ENCODE peak calls at places on chromosomes 4 and X, in six cellular contexts. One of them, this sample, is unnamed.
A peak's percentile ranks its signal among the peaks of the same experiment; 100 is the strongest.

GRCh38 chrX:30262763-30263162 is 15.8 kb downstream of the MAGEB1 start:
- DNase-seq in cardiac septum: no peak
- DNase-seq in SHP77: no peak
- DNase-seq in NCI-H2171: no peak
- DNase-seq in HuH-7.5: no peak
- DNase-seq in astrocyte: no peak
- DNase-seq in this sample: no peak

GRCh38 chrX:116272881-116273280 is 102.3 kb downstream of the AGTR2 start:
- DNase-seq in cardiac septum: no peak
- DNase-seq in SHP77: no peak
- DNase-seq in NCI-H2171: no peak
- DNase-seq in HuH-7.5: no peak
- DNase-seq in astrocyte: no peak
- DNase-seq in this sample: no peak

GRCh38 chrX:30228526-30228925 is 1.9 kb upstream of the MAGEB3 start:
- DNase-seq in cardiac septum: no peak
- DNase-seq in SHP77: no peak
- DNase-seq in NCI-H2171: no peak
- DNase-seq in HuH-7.5: no peak
- DNase-seq in astrocyte: no peak
- DNase-seq in this sample: no peak

GRCh38 chr4:156185514-156185913 is 231.8 kb upstream of the CTSO start:
- DNase-seq in cardiac septum: no peak
- DNase-seq in SHP77: no peak
- DNase-seq in NCI-H2171: no peak
- DNase-seq in HuH-7.5: no peak
- DNase-seq in astrocyte: no peak
- DNase-seq in this sample: no peak

GRCh38 chrX:77937291-77937690 is 26.8 kb downstream of the ATP7A start:
- DNase-seq in cardiac septum: no peak
- DNase-seq in SHP77: no peak
- DNase-seq in NCI-H2171: no peak
- DNase-seq in HuH-7.5: no peak
- DNase-seq in astrocyte: peak; percentile 66
- DNase-seq in this sample: no peak

GRCh38 chr4:148442830-148443549 is 776 bp upstream of the NR3C2 start:
- DNase-seq in cardiac septum: no peak
- DNase-seq in SHP77: no peak
- DNase-seq in NCI-H2171: no peak
- DNase-seq in HuH-7.5: no peak
- DNase-seq in astrocyte: no peak
- DNase-seq in this sample: no peak

GRCh38 chr4:974668-975067 is 1.3 kb upstream of the DGKQ start:
- DNase-seq in cardiac septum: no peak
- DNase-seq in SHP77: no peak
- DNase-seq in NCI-H2171: no peak
- DNase-seq in HuH-7.5: no peak
- DNase-seq in astrocyte: no peak
- DNase-seq in this sample: no peak

GRCh38 chr4:138669479-138670165 is 346.0 kb upstream of the NOCT start:
- DNase-seq in cardiac septum: no peak
- DNase-seq in SHP77: no peak
- DNase-seq in NCI-H2171: no peak
- DNase-seq in HuH-7.5: no peak
- DNase-seq in astrocyte: peak; percentile 98
- DNase-seq in this sample: no peak

GRCh38 chr4:15470149-15470520 is 453 bp downstream of the CC2D2A start:
- DNase-seq in cardiac septum: no peak
- DNase-seq in SHP77: no peak
- DNase-seq in NCI-H2171: no peak
- DNase-seq in HuH-7.5: no peak
- DNase-seq in astrocyte: peak; percentile 6
- DNase-seq in this sample: no peak

GRCh38 chr4:102824398-102824797 is 3.0 kb downstream of the UBE2D3 start:
- DNase-seq in cardiac septum: no peak
- DNase-seq in SHP77: no peak
- DNase-seq in NCI-H2171: no peak
- DNase-seq in HuH-7.5: no peak
- DNase-seq in astrocyte: no peak
- DNase-seq in this sample: no peak

GRCh38 chr4:140790765-140791164 is 34.6 kb upstream of the TBC1D9 start:
- DNase-seq in cardiac septum: no peak
- DNase-seq in SHP77: no peak
- DNase-seq in NCI-H2171: no peak
- DNase-seq in HuH-7.5: no peak
- DNase-seq in astrocyte: no peak
- DNase-seq in this sample: no peak

GRCh38 chr4:38562751-38563198 is 101.2 kb upstream of the KLF3 start:
- DNase-seq in cardiac septum: peak; percentile 79
- DNase-seq in SHP77: no peak
- DNase-seq in NCI-H2171: no peak
- DNase-seq in HuH-7.5: no peak
- DNase-seq in astrocyte: peak; percentile 5
- DNase-seq in this sample: no peak

GRCh38 chr4:160772668-160773067 is 1391.1 kb downstream of the FSTL5 start:
- DNase-seq in cardiac septum: no peak
- DNase-seq in SHP77: no peak
- DNase-seq in NCI-H2171: no peak
- DNase-seq in HuH-7.5: no peak
- DNase-seq in astrocyte: no peak
- DNase-seq in this sample: no peak

GRCh38 chrX:44954562-44954961 is 81.6 kb downstream of the KDM6A start:
- DNase-seq in cardiac septum: no peak
- DNase-seq in SHP77: no peak
- DNase-seq in NCI-H2171: no peak
- DNase-seq in HuH-7.5: no peak
- DNase-seq in astrocyte: no peak
- DNase-seq in this sample: no peak

GRCh38 chrX:151697537-151697936 is 2.3 kb downstream of the PRRG3 start:
- DNase-seq in cardiac septum: peak; percentile 33
- DNase-seq in SHP77: no peak
- DNase-seq in NCI-H2171: peak; percentile 53
- DNase-seq in HuH-7.5: no peak
- DNase-seq in astrocyte: peak; percentile 60
- DNase-seq in this sample: no peak

GRCh38 chr4:141375855-141376254 is 155.2 kb downstream of the ZNF330 start:
- DNase-seq in cardiac septum: no peak
- DNase-seq in SHP77: peak; percentile 48
- DNase-seq in NCI-H2171: no peak
- DNase-seq in HuH-7.5: no peak
- DNase-seq in astrocyte: peak; percentile 90
- DNase-seq in this sample: no peak

GRCh38 chr4:83219344-83219990 is 65.1 kb downstream of the COQ2 start:
- DNase-seq in cardiac septum: no peak
- DNase-seq in SHP77: peak; percentile 34
- DNase-seq in NCI-H2171: peak; percentile 9
- DNase-seq in HuH-7.5: no peak
- DNase-seq in astrocyte: peak; percentile 3
- DNase-seq in this sample: no peak

GRCh38 chr4:185004562-185005208 is 13.6 kb upstream of the HELT start:
- DNase-seq in cardiac septum: no peak
- DNase-seq in SHP77: no peak
- DNase-seq in NCI-H2171: peak; percentile 42
- DNase-seq in HuH-7.5: no peak
- DNase-seq in astrocyte: no peak
- DNase-seq in this sample: no peak

GRCh38 chrX:137195991-137196390 is 162.2 kb upstream of the GPR101 start:
- DNase-seq in cardiac septum: no peak
- DNase-seq in SHP77: no peak
- DNase-seq in NCI-H2171: no peak
- DNase-seq in HuH-7.5: no peak
- DNase-seq in astrocyte: peak; percentile 34
- DNase-seq in this sample: no peak

GRCh38 chr4:30840571-30840970 is 120.4 kb downstream of the PCDH7 start:
- DNase-seq in cardiac septum: no peak
- DNase-seq in SHP77: no peak
- DNase-seq in NCI-H2171: no peak
- DNase-seq in HuH-7.5: no peak
- DNase-seq in astrocyte: peak; percentile 54
- DNase-seq in this sample: no peak

GRCh38 chr4:1851575-1852415 is 4.2 kb downstream of the LETM1 start:
- DNase-seq in cardiac septum: no peak
- DNase-seq in SHP77: no peak
- DNase-seq in NCI-H2171: no peak
- DNase-seq in HuH-7.5: no peak
- DNase-seq in astrocyte: no peak
- DNase-seq in this sample: no peak

GRCh38 chr4:6372649-6373525 is 99.5 kb downstream of the PPP2R2C start:
- DNase-seq in cardiac septum: no peak
- DNase-seq in SHP77: no peak
- DNase-seq in NCI-H2171: no peak
- DNase-seq in HuH-7.5: peak; percentile 64
- DNase-seq in astrocyte: peak; percentile 2
- DNase-seq in this sample: no peak

GRCh38 chr4:165813606-165814005 is 59.4 kb upstream of the TLL1 start:
- DNase-seq in cardiac septum: no peak
- DNase-seq in SHP77: no peak
- DNase-seq in NCI-H2171: no peak
- DNase-seq in HuH-7.5: no peak
- DNase-seq in astrocyte: peak; percentile 16
- DNase-seq in this sample: no peak

GRCh38 chr4:59400334-59400733 is 1799.8 kb upstream of the ADGRL3 start:
- DNase-seq in cardiac septum: no peak
- DNase-seq in SHP77: no peak
- DNase-seq in NCI-H2171: no peak
- DNase-seq in HuH-7.5: no peak
- DNase-seq in astrocyte: no peak
- DNase-seq in this sample: no peak

GRCh38 chr4:118918388-118918787 is 29.7 kb downstream of the SYNPO2 start:
- DNase-seq in cardiac septum: no peak
- DNase-seq in SHP77: no peak
- DNase-seq in NCI-H2171: no peak
- DNase-seq in HuH-7.5: no peak
- DNase-seq in astrocyte: peak; percentile 92
- DNase-seq in this sample: no peak

This sample was measured in T-helper 22 cell.